ENCODE peak calls at places on chromosomes 16 and 17, in five cellular contexts. One of them, this sample, is unnamed.

GRCh38 chr17:70091681-70092080 is 16.7 kb downstream of the KCNJ16 start:
- DNase-seq in SK-N-SH: no peak
- DNase-seq in HepG2: no peak
- DNase-seq in K562: no peak
- DNase-seq in GM12878: no peak
- DNase-seq in this sample: no peak

GRCh38 chr17:50139185-50139783 is 9.3 kb upstream of the SAMD14 start:
- DNase-seq in SK-N-SH: no peak
- DNase-seq in GM12878: no peak
- DNase-seq in HepG2: no peak
- DNase-seq in K562: no peak
- DNase-seq in this sample: no peak

GRCh38 chr17:44043326-44043725 is 23.1 kb downstream of the LSM12 start:
- DNase-seq in HepG2: no peak
- DNase-seq in SK-N-SH: no peak
- DNase-seq in GM12878: no peak
- DNase-seq in K562: no peak
- DNase-seq in this sample: no peak

GRCh38 chr17:78140169-78141051 is 5.8 kb upstream of the C17orf99 start:
- DNase-seq in SK-N-SH: peak; percentile 96
- DNase-seq in K562: peak; percentile 99
- DNase-seq in GM12878: peak; percentile 90
- DNase-seq in HepG2: peak; percentile 96
- DNase-seq in this sample: peak; percentile 100

GRCh38 chr16:14455577-14455976 is 174.5 kb downstream of the PARN start:
- DNase-seq in GM12878: no peak
- DNase-seq in SK-N-SH: no peak
- DNase-seq in K562: peak; percentile 32
- DNase-seq in HepG2: peak; percentile 18
- DNase-seq in this sample: peak; percentile 16

GRCh38 chr17:78839762-78840529 is 668 bp downstream of the USP36 start:
- DNase-seq in GM12878: no peak
- DNase-seq in HepG2: peak; percentile 44
- DNase-seq in K562: peak; percentile 44
- DNase-seq in SK-N-SH: peak; percentile 79
- DNase-seq in this sample: peak; percentile 48

GRCh38 chr16:825298-826061 is 24.9 kb upstream of the GNG13 start:
- DNase-seq in HepG2: no peak
- DNase-seq in K562: no peak
- DNase-seq in SK-N-SH: peak; percentile 77
- DNase-seq in GM12878: no peak
- DNase-seq in this sample: peak; percentile 26

GRCh38 chr17:18187816-18188761 is 4.5 kb downstream of the ALKBH5 start:
- DNase-seq in SK-N-SH: peak; percentile 76
- DNase-seq in HepG2: no peak
- DNase-seq in K562: no peak
- DNase-seq in GM12878: no peak
- DNase-seq in this sample: no peak

GRCh38 chr16:20383106-20384029 is 21.2 kb downstream of the PDILT start:
- DNase-seq in K562: peak; percentile 74
- DNase-seq in SK-N-SH: peak; percentile 65
- DNase-seq in HepG2: peak; percentile 84
- DNase-seq in GM12878: no peak
- DNase-seq in this sample: peak; percentile 74

GRCh38 chr16:73877148-73877547 is 419.5 kb upstream of the PSMD7 start:
- DNase-seq in GM12878: no peak
- DNase-seq in HepG2: no peak
- DNase-seq in K562: no peak
- DNase-seq in SK-N-SH: no peak
- DNase-seq in this sample: no peak

GRCh38 chr17:14352139-14352538 is 51.3 kb downstream of the HS3ST3B1 start:
- DNase-seq in SK-N-SH: no peak
- DNase-seq in GM12878: no peak
- DNase-seq in K562: no peak
- DNase-seq in HepG2: no peak
- DNase-seq in this sample: no peak

GRCh38 chr17:56488800-56489199 is 104.7 kb upstream of the NOG start:
- DNase-seq in SK-N-SH: no peak
- DNase-seq in K562: no peak
- DNase-seq in GM12878: no peak
- DNase-seq in HepG2: no peak
- DNase-seq in this sample: no peak

GRCh38 chr16:8962393-8963009 is 1.2 kb downstream of the USP7 start:
- DNase-seq in HepG2: no peak
- DNase-seq in GM12878: no peak
- DNase-seq in SK-N-SH: peak; percentile 53
- DNase-seq in K562: peak; percentile 55
- DNase-seq in this sample: no peak

GRCh38 chr16:974001-974601 is 3.3 kb upstream of the LMF1 start:
- DNase-seq in GM12878: no peak
- DNase-seq in SK-N-SH: no peak
- DNase-seq in HepG2: no peak
- DNase-seq in K562: no peak
- DNase-seq in this sample: no peak

GRCh38 chr16:54194008-54194731 is 92.4 kb downstream of the IRX3 start:
- DNase-seq in HepG2: no peak
- DNase-seq in K562: no peak
- DNase-seq in SK-N-SH: no peak
- DNase-seq in GM12878: no peak
- DNase-seq in this sample: peak; percentile 35

GRCh38 chr17:42409467-42410351 is 13.3 kb downstream of the CAVIN1 start:
- DNase-seq in HepG2: no peak
- DNase-seq in SK-N-SH: no peak
- DNase-seq in K562: no peak
- DNase-seq in GM12878: no peak
- DNase-seq in this sample: no peak

GRCh38 chr17:79890706-79891105 is 51.5 kb upstream of the CBX4 start:
- DNase-seq in HepG2: no peak
- DNase-seq in SK-N-SH: peak; percentile 80
- DNase-seq in K562: no peak
- DNase-seq in GM12878: no peak
- DNase-seq in this sample: no peak

GRCh38 chr17:42913981-42914617 is 13.5 kb downstream of the G6PC1 start:
- DNase-seq in GM12878: no peak
- DNase-seq in HepG2: no peak
- DNase-seq in K562: no peak
- DNase-seq in SK-N-SH: no peak
- DNase-seq in this sample: no peak

GRCh38 chr17:50117202-50118040 is 12.5 kb downstream of the SAMD14 start:
- DNase-seq in GM12878: no peak
- DNase-seq in HepG2: peak; percentile 51
- DNase-seq in K562: peak; percentile 83
- DNase-seq in SK-N-SH: no peak
- DNase-seq in this sample: no peak

GRCh38 chr16:21985524-21985923 is 15.4 kb downstream of the PDZD9 start:
- DNase-seq in HepG2: no peak
- DNase-seq in K562: no peak
- DNase-seq in GM12878: no peak
- DNase-seq in SK-N-SH: no peak
- DNase-seq in this sample: no peak

GRCh38 chr17:30279156-30279555 is 12.6 kb downstream of the BLMH start:
- DNase-seq in K562: no peak
- DNase-seq in HepG2: no peak
- DNase-seq in GM12878: no peak
- DNase-seq in SK-N-SH: peak; percentile 19
- DNase-seq in this sample: no peak

GRCh38 chr16:2149630-2150417 is 1.4 kb downstream of the RAB26 start:
- DNase-seq in SK-N-SH: no peak
- DNase-seq in K562: peak; percentile 58
- DNase-seq in HepG2: peak; percentile 42
- DNase-seq in GM12878: no peak
- DNase-seq in this sample: no peak

GRCh38 chr17:35895602-35896001 is 15.4 kb upstream of the CCL5 start:
- DNase-seq in K562: no peak
- DNase-seq in HepG2: no peak
- DNase-seq in SK-N-SH: no peak
- DNase-seq in GM12878: no peak
- DNase-seq in this sample: no peak

GRCh38 chr17:55635253-55635766 is 87.4 kb downstream of the TMEM100 start:
- DNase-seq in HepG2: no peak
- DNase-seq in K562: no peak
- DNase-seq in GM12878: no peak
- DNase-seq in SK-N-SH: peak; percentile 44
- DNase-seq in this sample: no peak

GRCh38 chr16:69798466-69798865 is 36.3 kb downstream of the WWP2 start:
- DNase-seq in HepG2: no peak
- DNase-seq in GM12878: no peak
- DNase-seq in K562: no peak
- DNase-seq in SK-N-SH: no peak
- DNase-seq in this sample: no peak

GRCh38 chr17:4599505-4600281 is 15.4 kb downstream of the SMTNL2 start:
- DNase-seq in SK-N-SH: peak; percentile 62
- DNase-seq in GM12878: no peak
- DNase-seq in HepG2: peak; percentile 47
- DNase-seq in K562: peak; percentile 44
- DNase-seq in this sample: no peak

GRCh38 chr16:19926449-19927390 is 42.1 kb upstream of the GPRC5B start:
- DNase-seq in K562: peak; percentile 19
- DNase-seq in GM12878: no peak
- DNase-seq in SK-N-SH: no peak
- DNase-seq in HepG2: peak; percentile 96
- DNase-seq in this sample: no peak

GRCh38 chr16:76370344-76370743 is 93.1 kb downstream of the CNTNAP4 start:
- DNase-seq in K562: no peak
- DNase-seq in GM12878: no peak
- DNase-seq in SK-N-SH: no peak
- DNase-seq in HepG2: no peak
- DNase-seq in this sample: no peak

GRCh38 chr17:83015511-83015910 is 63.9 kb upstream of the METRNL start:
- DNase-seq in HepG2: no peak
- DNase-seq in K562: no peak
- DNase-seq in SK-N-SH: no peak
- DNase-seq in GM12878: no peak
- DNase-seq in this sample: no peak

GRCh38 chr17:83012161-83012800 is 67.1 kb upstream of the METRNL start:
- DNase-seq in K562: no peak
- DNase-seq in GM12878: no peak
- DNase-seq in HepG2: no peak
- DNase-seq in SK-N-SH: peak; percentile 41
- DNase-seq in this sample: no peak

GRCh38 chr17:83012873-83013778 is 66.3 kb upstream of the METRNL start:
- DNase-seq in GM12878: no peak
- DNase-seq in SK-N-SH: peak; percentile 41
- DNase-seq in HepG2: no peak
- DNase-seq in K562: no peak
- DNase-seq in this sample: no peak

GRCh38 chr17:83014297-83014696 is 65.1 kb upstream of the METRNL start:
- DNase-seq in HepG2: no peak
- DNase-seq in K562: no peak
- DNase-seq in SK-N-SH: peak; percentile 27
- DNase-seq in GM12878: no peak
- DNase-seq in this sample: peak; percentile 59

GRCh38 chr17:83013779-83014117 is 65.7 kb upstream of the METRNL start:
- DNase-seq in K562: no peak
- DNase-seq in SK-N-SH: peak; percentile 55
- DNase-seq in GM12878: no peak
- DNase-seq in HepG2: no peak
- DNase-seq in this sample: no peak
- TF ChIP-seq FOXM1 in K562: no peak
- TF ChIP-seq FOXM1 in SK-N-SH: no peak
- TF ChIP-seq FOXM1 in GM12878: no peak
- TF ChIP-seq FOXM1 in HepG2: no peak
- TF ChIP-seq FOXM1 in this sample: no peak

DNA sequence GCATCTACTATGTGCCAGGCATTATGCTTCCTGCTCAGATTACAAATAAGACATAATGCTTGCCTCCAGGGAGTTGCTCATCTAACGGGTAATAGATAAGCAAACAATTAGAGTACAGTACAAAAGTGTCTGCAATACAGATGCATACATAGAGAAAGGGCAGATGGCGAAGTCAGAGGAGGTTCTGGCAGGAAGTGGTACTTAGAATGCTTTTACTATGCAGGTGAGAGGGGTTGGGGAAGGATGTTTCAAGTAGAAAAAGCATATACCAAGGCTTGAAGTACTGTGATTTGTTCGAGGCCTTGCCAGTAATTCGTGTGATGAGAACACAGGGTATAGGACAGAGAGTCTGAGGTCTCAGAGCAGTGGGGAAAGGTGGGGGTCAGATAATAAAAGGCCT is 349.8 kb downstream of the UTP18 start:
- DNase-seq in K562: no peak
- DNase-seq in GM12878: no peak
- DNase-seq in SK-N-SH: no peak
- DNase-seq in HepG2: no peak
- DNase-seq in this sample: no peak
- TF ChIP-seq FOXM1 in K562: no peak
- TF ChIP-seq FOXM1 in GM12878: no peak
- TF ChIP-seq FOXM1 in SK-N-SH: no peak
- TF ChIP-seq FOXM1 in HepG2: no peak
- TF ChIP-seq FOXM1 in this sample: no peak

GRCh38 chr16:29811896-29812665 is at the start of gene PRRT2:
- DNase-seq in HepG2: no peak
- DNase-seq in SK-N-SH: peak; percentile 86
- DNase-seq in K562: peak; percentile 74
- DNase-seq in GM12878: no peak
- DNase-seq in this sample: peak; percentile 53
- TF ChIP-seq FOXM1 in HepG2: no peak
- TF ChIP-seq FOXM1 in SK-N-SH: no peak
- TF ChIP-seq FOXM1 in K562: no peak
- TF ChIP-seq FOXM1 in GM12878: no peak
- TF ChIP-seq FOXM1 in this sample: no peak

GRCh38 chr17:63433746-63434591 is 12.1 kb downstream of the CYB561 start:
- DNase-seq in GM12878: no peak
- DNase-seq in HepG2: no peak
- DNase-seq in SK-N-SH: peak; percentile 64
- DNase-seq in K562: peak; percentile 33
- DNase-seq in this sample: no peak

GRCh38 chr17:63437287-63438091 is 8.6 kb downstream of the CYB561 start:
- DNase-seq in HepG2: no peak
- DNase-seq in GM12878: no peak
- DNase-seq in K562: peak; percentile 63
- DNase-seq in SK-N-SH: peak; percentile 42
- DNase-seq in this sample: no peak

GRCh38 chr17:63436523-63437110 is 9.5 kb downstream of the CYB561 start:
- DNase-seq in HepG2: no peak
- DNase-seq in SK-N-SH: peak; percentile 73
- DNase-seq in GM12878: no peak
- DNase-seq in K562: peak; percentile 47
- DNase-seq in this sample: no peak

GRCh38 chr17:63435681-63436522 is 10.2 kb downstream of the CYB561 start:
- DNase-seq in K562: no peak
- DNase-seq in HepG2: no peak
- DNase-seq in GM12878: no peak
- DNase-seq in SK-N-SH: peak; percentile 45
- DNase-seq in this sample: no peak

DNA sequence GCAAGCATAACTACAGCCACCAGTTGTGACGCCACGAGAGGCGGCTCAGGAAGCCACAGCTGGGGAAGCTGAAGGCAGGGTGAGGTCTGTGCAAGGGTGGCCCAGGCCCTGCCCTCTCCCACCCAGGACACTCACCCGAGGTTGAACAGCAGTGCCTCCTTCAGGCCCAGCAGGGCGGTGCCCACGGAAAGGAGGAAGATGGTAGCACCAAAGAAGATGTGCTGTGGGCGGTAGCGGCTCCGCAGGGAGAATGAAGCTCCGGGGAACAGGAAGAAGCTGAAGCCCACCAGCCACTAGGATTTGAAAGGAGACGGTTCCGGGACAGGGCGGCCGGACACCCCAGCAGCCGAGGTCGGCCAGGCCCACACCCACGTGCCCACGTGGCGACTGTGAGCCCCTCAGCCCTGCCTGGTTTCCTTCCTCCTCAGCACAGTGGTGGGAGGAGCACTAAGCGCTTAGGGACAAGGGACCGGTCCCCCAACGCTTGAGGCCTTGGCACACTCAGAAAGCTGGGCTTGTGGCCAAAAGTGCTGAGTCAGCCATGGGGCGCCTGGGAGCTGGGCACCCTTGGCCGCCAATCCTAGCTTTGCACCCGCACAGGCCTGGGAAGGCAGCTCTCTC is 11.0 kb downstream of the CYB561 start:
- DNase-seq in K562: no peak
- DNase-seq in SK-N-SH: peak; percentile 69
- DNase-seq in GM12878: no peak
- DNase-seq in HepG2: no peak
- DNase-seq in this sample: no peak
- TF ChIP-seq FOXM1 in K562: no peak
- TF ChIP-seq FOXM1 in SK-N-SH: no peak
- TF ChIP-seq FOXM1 in GM12878: no peak
- TF ChIP-seq FOXM1 in HepG2: no peak
- TF ChIP-seq FOXM1 in this sample: no peak

This sample was measured in HEK293T.